ENCODE peak calls at places on chromosome 18, in four cellular contexts. S, R, V and I are unnamed samples.

GRCh38 chr18:55421612-55422381 is 166.2 kb downstream of the TCF4 start:
- DNase-seq in S (no peak), R (no peak), V (no peak), I (no peak)

GRCh38 chr18:48164096-48164475 is 233.6 kb upstream of the SMAD2 start:
- DNase-seq in S (no peak), R (no peak), V (no peak), I (no peak)

GRCh38 chr18:40917096-40917495 is 1037.9 kb upstream of the PIK3C3 start:
- DNase-seq in S (no peak), R (no peak), V (no peak), I (no peak)

GRCh38 chr18:24964213-24964612 is 387.8 kb downstream of the ZNF521 start:
- DNase-seq in S (no peak), R (no peak), V (no peak), I (no peak)

GRCh38 chr18:47737956-47738355 is 192.5 kb downstream of the SMAD2 start:
- DNase-seq in S (no peak), R (no peak), V (no peak), I (no peak)

GRCh38 chr18:44803019-44803650 is 122.4 kb downstream of the SETBP1 start:
- DNase-seq in S (no peak), R (peak), V (no peak), I (no peak)

GRCh38 chr18:47247036-47247832 is 4.2 kb downstream of the SKOR2 start:
- DNase-seq in S (no peak), R (no peak), V (no peak), I (no peak)

GRCh38 chr18:10010611-10011015 is 96.8 kb downstream of the VAPA start:
- DNase-seq in S (no peak), R (no peak), V (no peak), I (no peak)

GRCh38 chr18:57791911-57792310 is 11.2 kb downstream of the ATP8B1 start:
- DNase-seq in S (no peak), R (no peak), V (no peak), I (no peak)

GRCh38 chr18:26051845-26052244 is 38.6 kb downstream of the SS18 start:
- DNase-seq in S (no peak), R (no peak), V (no peak), I (no peak)

GRCh38 chr18:10515456-10515855 is 10.4 kb upstream of the NAPG start:
- DNase-seq in S (no peak), R (no peak), V (no peak), I (no peak)

GRCh38 chr18:58671941-58672565 is 788 bp downstream of the MALT1 start:
- DNase-seq in S (peak), R (no peak), V (no peak), I (no peak)

DNA sequence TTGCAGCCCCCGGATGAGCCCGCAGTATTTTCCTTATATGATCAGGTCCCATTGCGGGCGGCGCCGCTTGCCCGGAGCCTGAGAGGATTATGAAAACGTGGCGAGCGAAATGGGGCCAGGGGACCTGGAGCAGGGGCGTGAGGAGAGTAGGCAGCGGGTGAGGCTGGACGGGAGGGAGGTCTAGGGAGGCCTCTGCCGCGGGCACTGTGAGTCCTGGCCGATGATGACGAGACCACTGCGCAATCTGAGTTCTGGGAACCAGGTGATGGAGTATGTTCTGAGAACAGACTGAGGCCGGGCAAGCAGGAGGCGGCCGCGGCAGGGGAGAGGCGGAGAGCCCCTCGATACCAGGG is 790 bp upstream of the ACAA2 start:
- DNase-seq in S (peak), R (peak), V (no peak), I (no peak)
- TF ChIP-seq POLR2AphosphoS5 in S (no peak), R (no peak), V (no peak), I (no peak)

GRCh38 chr18:8711736-8712135 is 6.4 kb downstream of the MTCL1 start:
- DNase-seq in S (no peak), R (no peak), V (no peak), I (no peak)

GRCh38 chr18:8707946-8708345 is 2.6 kb downstream of the MTCL1 start:
- DNase-seq in S (no peak), R (peak), V (no peak), I (no peak)

GRCh38 chr18:8706981-8707940 is 1.9 kb downstream of the MTCL1 start:
- DNase-seq in S (no peak), R (no peak), V (no peak), I (no peak)

GRCh38 chr18:8708670-8709069 is 3.3 kb downstream of the MTCL1 start:
- DNase-seq in S (no peak), R (no peak), V (no peak), I (no peak)

DNA sequence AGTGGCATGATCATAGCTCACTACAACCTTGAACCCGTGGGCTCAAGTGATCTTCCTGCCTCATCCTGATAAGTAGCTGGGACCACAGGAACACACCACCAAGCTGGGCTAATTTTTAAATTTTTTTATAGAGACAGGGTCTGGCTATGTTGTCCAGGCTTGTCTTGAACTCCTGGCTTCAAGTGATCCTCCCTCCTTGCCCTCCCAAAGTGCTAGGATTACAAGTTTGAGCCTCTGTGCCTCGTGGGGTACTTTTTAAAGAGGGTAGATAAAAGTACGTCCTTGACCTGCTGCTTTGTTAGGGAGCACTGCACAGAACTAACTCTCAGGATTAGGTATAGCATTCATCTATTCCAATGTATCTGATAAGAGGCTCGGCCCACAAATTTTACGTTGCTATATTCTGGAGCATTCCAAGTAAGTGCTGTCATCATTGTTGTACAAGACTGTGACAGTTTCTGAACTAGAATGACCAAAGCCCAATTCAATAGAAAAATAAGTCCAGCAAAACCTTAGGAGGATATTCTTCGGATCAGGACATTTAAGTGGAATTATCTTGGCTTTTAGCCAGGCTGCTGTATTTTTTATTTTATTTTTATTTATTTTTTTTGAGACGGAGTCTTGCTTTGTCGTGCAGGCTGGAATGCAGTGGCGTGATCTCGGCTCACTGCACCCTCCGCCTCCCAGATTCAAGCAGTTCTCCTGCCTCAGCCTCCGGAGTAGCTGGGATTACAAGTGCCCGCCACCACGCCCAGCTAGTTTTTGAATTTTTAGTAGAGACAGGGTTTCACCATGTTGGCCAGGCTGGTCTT is 4.1 kb downstream of the MTCL1 start:
- DNase-seq in S (no peak), R (no peak), V (no peak), I (no peak)
- TF ChIP-seq TCF7L2 in S (no peak), R (no peak), V (no peak), I (no peak)

GRCh38 chr18:79614211-79615028 is 65.2 kb upstream of the CTDP1 start:
- DNase-seq in S (no peak), R (no peak), V (no peak), I (no peak)
- TF ChIP-seq SIN3A in S (no peak), R (no peak), V (no peak), I (no peak)

DNA sequence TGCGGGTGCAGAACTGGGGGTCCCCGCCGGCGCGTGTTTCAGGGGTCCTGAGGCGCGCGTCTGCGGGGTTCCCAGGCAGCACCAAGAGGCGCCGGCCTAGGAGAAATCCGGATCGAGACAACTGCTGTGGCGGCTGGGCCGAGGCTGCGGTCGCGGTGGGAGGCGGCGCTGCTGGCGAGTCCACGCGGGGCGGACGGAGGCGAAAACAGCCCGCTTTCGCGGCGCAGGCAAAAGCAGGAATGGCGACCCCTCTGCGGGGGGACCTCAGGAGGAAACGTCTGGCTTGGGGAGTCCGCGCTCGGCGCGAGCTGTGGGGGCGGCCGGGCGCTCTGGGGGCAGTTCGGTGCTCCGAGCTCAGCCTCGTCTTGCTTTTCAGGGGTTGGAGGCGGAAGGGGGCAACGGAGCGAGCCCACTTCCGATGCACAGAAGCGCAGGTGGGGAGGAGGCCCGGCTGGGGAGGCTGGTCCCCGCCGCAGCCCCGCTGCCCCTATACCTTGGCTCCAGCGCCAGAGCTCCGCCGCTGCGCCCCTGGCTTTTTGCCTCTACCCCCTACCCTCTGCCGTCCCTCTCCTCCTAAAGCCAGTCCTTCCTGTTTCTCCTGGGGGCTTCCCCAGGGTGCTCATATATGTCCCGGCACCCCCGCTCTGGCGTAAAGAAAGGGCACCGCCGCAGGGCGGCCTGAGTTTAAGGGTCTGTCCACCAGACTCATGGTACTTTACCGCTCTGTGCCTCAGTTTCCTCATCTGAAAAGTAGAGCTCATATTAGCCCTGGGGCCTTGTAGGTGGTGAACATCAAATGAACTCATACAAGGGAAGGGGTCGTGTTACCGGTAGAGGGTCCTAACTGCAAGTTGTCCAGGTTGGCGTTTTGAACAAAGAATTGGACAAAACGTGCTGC is 81.3 kb upstream of the LDLRAD4 start:
- DNase-seq in S (no peak), R (no peak), V (no peak), I (no peak)
- TF ChIP-seq POLR2AphosphoS5 in S (no peak), R (no peak), V (no peak), I (no peak)

GRCh38 chr18:23377669-23378469 is 75.2 kb upstream of the RIOK3 start:
- DNase-seq in S (no peak), R (peak), V (peak), I (peak)
- TF ChIP-seq TCF7L2 in S (no peak), R (no peak), V (no peak), I (no peak)